ENCODE peak calls at places on chromosomes 7 and 10, in four cellular contexts. One of them, this sample, is unnamed.
A peak's percentile ranks its signal among the peaks of the same experiment; 100 is the strongest.

GRCh38 chr10:33237736-33238624 is 96.5 kb downstream of the NRP1 start:
- DNase-seq in HCT116: peak; percentile 76
- DNase-seq in A549: peak; percentile 90
- DNase-seq in body of pancreas: no peak
- DNase-seq in this sample: peak; percentile 69

GRCh38 chr10:34758447-34758996 is 56.6 kb downstream of the PARD3 start:
- DNase-seq in body of pancreas: no peak
- DNase-seq in HCT116: peak; percentile 95
- DNase-seq in A549: peak; percentile 89
- DNase-seq in this sample: peak; percentile 54

GRCh38 chr10:110652475-110653118 is 8.5 kb downstream of the RBM20 start:
- DNase-seq in body of pancreas: no peak
- DNase-seq in HCT116: no peak
- DNase-seq in A549: no peak
- DNase-seq in this sample: no peak

GRCh38 chr7:492714-493065 is 27.0 kb downstream of the PDGFA start:
- DNase-seq in body of pancreas: peak; percentile 24
- DNase-seq in HCT116: no peak
- DNase-seq in A549: no peak
- DNase-seq in this sample: no peak

GRCh38 chr7:155953501-155953778 is 141.2 kb upstream of the SHH start:
- DNase-seq in A549: no peak
- DNase-seq in HCT116: no peak
- DNase-seq in body of pancreas: no peak
- DNase-seq in this sample: no peak

GRCh38 chr10:43132796-43133195 is 5.4 kb upstream of the CSGALNACT2 start:
- DNase-seq in body of pancreas: no peak
- DNase-seq in A549: no peak
- DNase-seq in HCT116: no peak
- DNase-seq in this sample: no peak

GRCh38 chr7:7535688-7536087 is at the start of gene COL28A1:
- DNase-seq in A549: no peak
- DNase-seq in HCT116: no peak
- DNase-seq in body of pancreas: no peak
- DNase-seq in this sample: no peak

GRCh38 chr7:123571684-123572083 is 14.1 kb upstream of the NDUFA5 start:
- DNase-seq in body of pancreas: no peak
- DNase-seq in A549: no peak
- DNase-seq in HCT116: no peak
- DNase-seq in this sample: no peak

GRCh38 chr10:81889181-81889769 is 14.3 kb downstream of the NRG3 start:
- DNase-seq in HCT116: no peak
- DNase-seq in body of pancreas: no peak
- DNase-seq in A549: no peak
- DNase-seq in this sample: no peak
- TF ChIP-seq CTCF in HCT116: no peak
- TF ChIP-seq CTCF in body of pancreas: no peak
- TF ChIP-seq CTCF in A549: no peak
- TF ChIP-seq CTCF in this sample: no peak

GRCh38 chr7:45390180-45390579 is 184.0 kb upstream of the ADCY1 start:
- DNase-seq in HCT116: no peak
- DNase-seq in A549: no peak
- DNase-seq in body of pancreas: no peak
- DNase-seq in this sample: no peak

GRCh38 chr7:45387837-45388236 is 186.3 kb upstream of the ADCY1 start:
- DNase-seq in body of pancreas: no peak
- DNase-seq in HCT116: no peak
- DNase-seq in A549: no peak
- DNase-seq in this sample: no peak

GRCh38 chr7:45394117-45394708 is 180.0 kb upstream of the ADCY1 start:
- DNase-seq in A549: no peak
- DNase-seq in HCT116: no peak
- DNase-seq in body of pancreas: no peak
- DNase-seq in this sample: no peak

GRCh38 chr7:45389073-45389872 is 184.9 kb upstream of the ADCY1 start:
- DNase-seq in HCT116: no peak
- DNase-seq in body of pancreas: no peak
- DNase-seq in A549: no peak
- DNase-seq in this sample: no peak

GRCh38 chr7:45391618-45392451 is 182.3 kb upstream of the ADCY1 start:
- DNase-seq in HCT116: no peak
- DNase-seq in A549: no peak
- DNase-seq in body of pancreas: no peak
- DNase-seq in this sample: no peak
- TF ChIP-seq CTCF in HCT116: no peak
- TF ChIP-seq CTCF in A549: no peak
- TF ChIP-seq CTCF in body of pancreas: no peak
- TF ChIP-seq CTCF in this sample: no peak

GRCh38 chr10:104941662-104942061 is 300.6 kb downstream of the SORCS3 start:
- DNase-seq in HCT116: no peak
- DNase-seq in body of pancreas: no peak
- DNase-seq in A549: no peak
- DNase-seq in this sample: no peak
- TF ChIP-seq CTCF in HCT116: no peak
- TF ChIP-seq CTCF in body of pancreas: no peak
- TF ChIP-seq CTCF in A549: no peak
- TF ChIP-seq CTCF in this sample: no peak

GRCh38 chr10:6072215-6072941 is 10.2 kb upstream of the IL2RA start:
- DNase-seq in A549: no peak
- DNase-seq in HCT116: no peak
- DNase-seq in body of pancreas: no peak
- DNase-seq in this sample: no peak

GRCh38 chr10:6082496-6083395 is 6.1 kb upstream of the RBM17 start:
- DNase-seq in body of pancreas: no peak
- DNase-seq in A549: no peak
- DNase-seq in HCT116: no peak
- DNase-seq in this sample: no peak

GRCh38 chr10:6074489-6075301 is 12.5 kb upstream of the IL2RA start:
- DNase-seq in HCT116: no peak
- DNase-seq in body of pancreas: no peak
- DNase-seq in A549: no peak
- DNase-seq in this sample: no peak

GRCh38 chr10:6080417-6080973 is 8.3 kb upstream of the RBM17 start:
- DNase-seq in A549: no peak
- DNase-seq in body of pancreas: no peak
- DNase-seq in HCT116: no peak
- DNase-seq in this sample: no peak

GRCh38 chr10:6077071-6077675 is 11.7 kb upstream of the RBM17 start:
- DNase-seq in body of pancreas: no peak
- DNase-seq in A549: no peak
- DNase-seq in HCT116: no peak
- DNase-seq in this sample: no peak
- TF ChIP-seq CTCF in body of pancreas: no peak
- TF ChIP-seq CTCF in A549: no peak
- TF ChIP-seq CTCF in HCT116: no peak
- TF ChIP-seq CTCF in this sample: no peak

GRCh38 chr7:149871576-149871975 is 2.2 kb upstream of the ATP6V0E2 start:
- DNase-seq in A549: no peak
- DNase-seq in HCT116: no peak
- DNase-seq in body of pancreas: no peak
- DNase-seq in this sample: peak; percentile 40

GRCh38 chr7:149873074-149873967 is 448 bp upstream of the ATP6V0E2 start:
- DNase-seq in A549: peak; percentile 99
- DNase-seq in HCT116: peak; percentile 78
- DNase-seq in body of pancreas: peak; percentile 97
- DNase-seq in this sample: peak; percentile 76

GRCh38 chr7:149873968-149874643 is at the start of gene ATP6V0E2:
- DNase-seq in A549: no peak
- DNase-seq in HCT116: no peak
- DNase-seq in body of pancreas: no peak
- DNase-seq in this sample: no peak

GRCh38 chr7:149870701-149871483 is 2.9 kb upstream of the ATP6V0E2 start:
- DNase-seq in body of pancreas: no peak
- DNase-seq in HCT116: no peak
- DNase-seq in A549: no peak
- DNase-seq in this sample: no peak

DNA sequence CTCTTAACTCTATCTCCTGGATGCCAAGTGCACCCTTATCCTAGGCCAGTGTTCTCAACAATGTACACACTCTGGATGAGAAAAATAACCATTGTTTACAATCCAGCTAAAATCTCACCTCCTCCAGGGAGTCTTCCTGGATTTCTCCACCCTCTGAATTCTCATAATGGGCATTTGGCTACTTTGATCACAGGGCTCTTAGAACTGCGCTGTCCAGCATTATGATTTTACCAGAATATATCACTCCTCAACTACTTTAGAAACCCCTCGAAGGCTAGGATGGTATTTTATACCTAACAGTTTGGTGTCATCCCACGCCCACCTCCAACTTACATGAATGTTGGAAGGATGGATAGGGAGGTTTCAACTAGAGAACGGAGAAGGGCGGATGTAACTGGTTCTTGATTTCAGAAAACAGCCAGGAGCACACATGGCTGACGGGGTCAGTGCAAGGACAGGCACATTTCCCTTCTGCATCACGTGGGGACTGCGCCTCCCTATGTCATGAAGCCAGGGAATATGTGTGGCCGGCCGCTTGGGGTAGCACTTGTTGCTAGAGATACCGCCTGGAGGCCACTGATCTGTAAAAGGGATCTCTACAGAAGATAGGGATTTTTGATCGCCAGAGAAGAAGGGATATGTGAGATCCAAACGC is 1.2 kb upstream of the ATP6V0E2 start:
- DNase-seq in HCT116: no peak
- DNase-seq in body of pancreas: peak; percentile 75
- DNase-seq in A549: peak; percentile 99
- DNase-seq in this sample: peak; percentile 62
- TF ChIP-seq CTCF in HCT116: no peak
- TF ChIP-seq CTCF in body of pancreas: peak; percentile 11
- TF ChIP-seq CTCF in A549: no peak
- TF ChIP-seq CTCF in this sample: peak; percentile 23